ENCODE peak calls at places on chromosomes 5 and 9, in four cellular contexts. I is psoas muscle, V is BJ, C is H1. K is an unnamed sample.

GRCh38 chr9:111914749-111915424 is 18.3 kb downstream of the UGCG start:
- DNase-seq in C (no peak), V (no peak), I (no peak), K (no peak)

GRCh38 chr5:109589983-109590382 is 99.7 kb upstream of the MAN2A1 start:
- DNase-seq in I (no peak), V (no peak), C (no peak), K (no peak)

GRCh38 chr9:105859428-105860091 is 165.2 kb downstream of the TMEM38B start:
- DNase-seq in V (no peak), C (no peak), I (no peak), K (no peak)

GRCh38 chr5:26482817-26483375 is 555.5 kb downstream of the CDH9 start:
- DNase-seq in C (peak; percentile 51), I (no peak), V (no peak), K (no peak)

GRCh38 chr5:101782352-101783087 is 513.6 kb downstream of the SLCO4C1 start:
- DNase-seq in I (no peak), V (no peak), C (no peak), K (no peak)

GRCh38 chr9:114003756-114004155 is 74.3 kb downstream of the AMBP start:
- DNase-seq in C (no peak), I (no peak), V (no peak), K (no peak)

GRCh38 chr9:76086521-76086920 is 196.0 kb downstream of the PCSK5 start:
- DNase-seq in I (no peak), V (no peak), C (no peak), K (no peak)

GRCh38 chr5:122111513-122111912 is 17.8 kb upstream of the ZNF474 start:
- DNase-seq in C (no peak), V (no peak), I (no peak), K (no peak)

GRCh38 chr5:32651638-32652037 is 59.5 kb upstream of the NPR3 start:
- DNase-seq in V (no peak), I (no peak), C (no peak), K (no peak)

GRCh38 chr5:66558562-66558961 is 37.6 kb upstream of the MAST4 start:
- DNase-seq in C (no peak), I (no peak), V (no peak), K (no peak)

GRCh38 chr5:93890657-93891056 is 149.3 kb upstream of the POU5F2 start:
- DNase-seq in V (no peak), I (no peak), C (no peak), K (no peak)

GRCh38 chr5:86665984-86666760 is 48.4 kb downstream of the COX7C start:
- DNase-seq in C (no peak), V (no peak), I (no peak), K (no peak)
- H3K4me3 ChIP-seq in C (no peak overlapping the region), V (no peak overlapping the region), I (no peak overlapping the region), K (no peak overlapping the region)

GRCh38 chr9:77291714-77292113 is 114.4 kb downstream of the VPS13A start:
- DNase-seq in C (no peak), I (no peak), V (no peak), K (no peak)
- TF ChIP-seq CTCF in C (peak; percentile 71), I (no peak), V (peak; percentile 68), K (peak; percentile 70)

GRCh38 chr5:374631-375335 is 53.3 kb downstream of the AHRR start:
- DNase-seq in C (no peak), V (no peak), I (no peak), K (no peak)

GRCh38 chr5:375336-375920 is 53.9 kb downstream of the AHRR start:
- DNase-seq in C (no peak), V (no peak), I (no peak), K (no peak)

GRCh38 chr5:372556-372910 is 51.0 kb downstream of the AHRR start:
- DNase-seq in C (no peak), I (no peak), V (no peak), K (no peak)

GRCh38 chr5:372911-373709 is 51.6 kb downstream of the AHRR start:
- DNase-seq in C (no peak), V (no peak), I (no peak), K (no peak)

DNA sequence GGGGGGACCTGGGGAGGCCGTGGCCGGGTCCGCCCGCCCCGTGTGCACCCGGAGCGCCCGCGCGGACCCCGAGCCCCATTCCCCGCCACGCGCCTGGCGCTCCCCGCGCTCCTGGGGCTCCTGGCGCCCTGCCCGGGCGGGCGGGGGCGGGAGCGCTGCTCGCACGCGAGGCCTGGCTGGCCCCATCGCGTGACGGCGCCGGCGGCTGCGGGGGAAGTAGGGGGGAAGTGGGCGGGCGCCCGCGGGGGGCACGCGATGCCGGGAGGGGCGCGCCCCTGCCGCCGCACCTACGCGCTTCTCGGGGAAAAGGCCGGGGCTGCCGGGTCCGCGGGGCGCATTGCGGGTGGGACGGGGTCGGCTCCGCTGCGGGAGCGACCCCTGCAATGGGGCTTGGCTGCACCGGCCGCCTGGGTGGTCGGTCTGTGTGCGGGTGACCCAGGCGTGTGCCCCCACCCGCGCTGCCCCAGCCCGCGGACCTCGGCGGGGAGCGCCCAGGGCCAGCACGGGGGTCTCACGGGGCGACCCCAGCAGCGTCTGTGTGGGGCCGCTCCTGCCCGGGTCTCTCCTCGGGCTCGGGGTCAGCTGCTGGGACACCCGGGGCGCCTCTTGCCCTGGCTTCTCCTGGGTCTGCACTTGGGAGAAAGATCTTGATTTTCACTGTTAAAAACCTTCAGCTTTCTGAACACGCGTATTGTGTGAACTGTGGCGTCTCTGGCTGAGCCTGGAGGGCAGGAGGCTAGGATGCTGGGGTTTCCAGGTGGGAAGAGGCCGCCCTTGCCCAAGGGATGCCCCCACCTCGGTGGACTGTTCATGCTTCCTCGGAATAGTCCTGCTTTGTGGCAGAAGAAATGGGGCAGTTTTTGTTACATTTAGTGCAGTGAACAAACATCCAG is 52.4 kb downstream of the AHRR start:
- DNase-seq in I (peak; percentile 44), C (no peak), V (no peak), K (no peak)
- H3K4me3 ChIP-seq in I (peak overlapping the region; percentile 41), C (peak overlapping the region; percentile 26), V (peak overlapping the region; percentile 13), K (no peak overlapping the region)

DNA sequence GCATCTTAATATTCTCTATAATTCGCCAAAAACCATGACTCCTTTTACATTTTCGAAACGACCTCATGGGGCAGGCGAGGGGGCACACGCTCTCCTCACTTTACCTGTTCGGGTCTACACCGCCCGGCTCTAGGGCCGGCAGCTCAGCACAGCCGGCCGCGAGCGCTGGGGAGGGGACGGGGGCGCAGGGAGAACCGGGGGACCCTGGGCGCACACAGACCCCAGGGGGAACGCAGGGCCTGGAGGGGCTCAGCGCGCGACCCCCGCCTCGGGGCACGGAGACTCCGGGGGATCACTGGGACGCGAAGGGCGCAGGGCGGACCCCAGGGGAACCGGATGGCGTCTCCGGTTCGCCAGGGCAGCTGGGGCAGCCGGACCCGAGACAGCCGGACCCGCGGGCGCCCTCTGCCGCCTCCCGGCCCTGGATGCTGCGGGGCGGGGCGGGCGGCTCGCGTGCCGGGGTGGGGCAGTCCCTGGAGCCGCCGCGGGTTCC is at the start of gene AHRR:
- DNase-seq in I (peak; percentile 63), C (no peak), V (no peak), K (no peak)
- TF ChIP-seq CTCF in I (peak; percentile 33), C (peak; percentile 36), V (peak; percentile 41), K (peak; percentile 34)

GRCh38 chr5:9544056-9544455 is 1.8 kb downstream of the SEMA5A start:
- DNase-seq in V (no peak), C (no peak), I (no peak), K (no peak)
- H3K4me3 ChIP-seq in V (peak overlapping the region; percentile 90), C (peak overlapping the region; percentile 88), I (peak overlapping the region; percentile 77), K (peak overlapping the region; percentile 95)